ENCODE peak calls at places on chromosomes 4 and X, in six cellular contexts. A, W, P, O, N and U are unnamed samples.

GRCh38 chr4:108425988-108426387 is 194.4 kb upstream of the RPL34 start:
- DNase-seq in A (no peak), W (peak), P (no peak), O (peak), N (peak), U (no peak)

GRCh38 chr4:1198070-1198844 is 25.9 kb upstream of the SPON2 start:
- DNase-seq in A (no peak), W (no peak), P (no peak), O (peak), N (no peak), U (no peak)

GRCh38 chrX:66680451-66680850 is 41.6 kb upstream of the EDA2R start:
- DNase-seq in A (no peak), W (no peak), P (no peak), O (peak), N (no peak), U (no peak)

GRCh38 chr4:110085131-110085530 is 113.3 kb downstream of the ELOVL6 start:
- DNase-seq in A (no peak), W (peak), P (no peak), O (no peak), N (peak), U (peak)

GRCh38 chr4:68369474-68369805 is 19.6 kb upstream of the YTHDC1 start:
- DNase-seq in A (peak), W (peak), P (peak), O (no peak), N (no peak), U (no peak)

GRCh38 chr4:143084566-143084965 is 100.2 kb upstream of the USP38 start:
- DNase-seq in A (no peak), W (peak), P (no peak), O (peak), N (no peak), U (no peak)

GRCh38 chr4:83631066-83631465 is 95.2 kb downstream of the GPAT3 start:
- DNase-seq in A (no peak), W (no peak), P (no peak), O (peak), N (peak), U (no peak)

GRCh38 chrX:148269513-148269912 is 230.9 kb upstream of the AFF2 start:
- DNase-seq in A (no peak), W (no peak), P (no peak), O (no peak), N (no peak), U (no peak)

GRCh38 chr4:186554890-186555827 is at the start of gene MTNR1A:
- DNase-seq in A (no peak), W (no peak), P (no peak), O (peak), N (peak), U (peak)

GRCh38 chr4:164731827-164732474 is 22.0 kb upstream of the SMIM31 start:
- DNase-seq in A (peak), W (peak), P (peak), O (peak), N (peak), U (peak)

GRCh38 chr4:70863099-70863790 is 23.6 kb upstream of the GRSF1 start:
- DNase-seq in A (no peak), W (no peak), P (no peak), O (no peak), N (no peak), U (no peak)

GRCh38 chrX:106952988-106953387 is 32.8 kb downstream of the CLDN2 start:
- DNase-seq in A (no peak), W (peak), P (no peak), O (peak), N (peak), U (peak)

GRCh38 chrX:39755152-39756032 is 342.4 kb downstream of the BCOR start:
- DNase-seq in A (no peak), W (peak), P (peak), O (peak), N (peak), U (peak)

GRCh38 chr4:1164956-1165545 is 7.3 kb downstream of the SPON2 start:
- DNase-seq in A (no peak), W (no peak), P (no peak), O (no peak), N (no peak), U (no peak)

GRCh38 chr4:76301068-76301774 is 5.3 kb upstream of the STBD1 start:
- DNase-seq in A (peak), W (peak), P (peak), O (peak), N (peak), U (no peak)

GRCh38 chr4:1628892-1629703 is 55.0 kb downstream of the FAM53A start:
- DNase-seq in A (peak), W (peak), P (peak), O (peak), N (peak), U (peak)

GRCh38 chrX:74421181-74422028 is at the start of gene SLC16A2:
- DNase-seq in A (peak), W (peak), P (no peak), O (peak), N (peak), U (peak)

GRCh38 chr4:600850-601515 is 24.4 kb upstream of the PDE6B start:
- DNase-seq in A (no peak), W (no peak), P (no peak), O (peak), N (no peak), U (no peak)

GRCh38 chrX:100819534-100819836 is 706 bp upstream of the CSTF2 start:
- DNase-seq in A (no peak), W (no peak), P (no peak), O (no peak), N (no peak), U (no peak)

GRCh38 chr4:2289311-2289954 is 27.5 kb upstream of the MXD4 start:
- DNase-seq in A (no peak), W (no peak), P (no peak), O (no peak), N (no peak), U (no peak)

GRCh38 chr4:15077969-15078368 is 75.7 kb downstream of the CPEB2 start:
- DNase-seq in A (no peak), W (no peak), P (no peak), O (peak), N (peak), U (no peak)

GRCh38 chrX:18574591-18574990 is 97.3 kb downstream of the RS1 start:
- DNase-seq in A (peak), W (peak), P (no peak), O (peak), N (peak), U (no peak)

GRCh38 chrX:51406688-51407519 is 74.3 kb downstream of the NUDT10 start:
- DNase-seq in A (no peak), W (no peak), P (no peak), O (no peak), N (no peak), U (no peak)

GRCh38 chr4:1294424-1294823 is 4.7 kb downstream of the MAEA start:
- DNase-seq in A (no peak), W (no peak), P (no peak), O (no peak), N (no peak), U (no peak)

GRCh38 chr4:151719935-151720334 is 40.9 kb downstream of the GATB start:
- DNase-seq in A (no peak), W (no peak), P (no peak), O (no peak), N (no peak), U (no peak)

GRCh38 chr4:68748181-68748981 is 67.4 kb upstream of the UGT2B10 start:
- DNase-seq in A (no peak), W (peak), P (peak), O (no peak), N (no peak), U (peak)

GRCh38 chr4:172096771-172097170 is 283.6 kb downstream of the GALNTL6 start:
- DNase-seq in A (no peak), W (no peak), P (no peak), O (no peak), N (no peak), U (no peak)

DNA sequence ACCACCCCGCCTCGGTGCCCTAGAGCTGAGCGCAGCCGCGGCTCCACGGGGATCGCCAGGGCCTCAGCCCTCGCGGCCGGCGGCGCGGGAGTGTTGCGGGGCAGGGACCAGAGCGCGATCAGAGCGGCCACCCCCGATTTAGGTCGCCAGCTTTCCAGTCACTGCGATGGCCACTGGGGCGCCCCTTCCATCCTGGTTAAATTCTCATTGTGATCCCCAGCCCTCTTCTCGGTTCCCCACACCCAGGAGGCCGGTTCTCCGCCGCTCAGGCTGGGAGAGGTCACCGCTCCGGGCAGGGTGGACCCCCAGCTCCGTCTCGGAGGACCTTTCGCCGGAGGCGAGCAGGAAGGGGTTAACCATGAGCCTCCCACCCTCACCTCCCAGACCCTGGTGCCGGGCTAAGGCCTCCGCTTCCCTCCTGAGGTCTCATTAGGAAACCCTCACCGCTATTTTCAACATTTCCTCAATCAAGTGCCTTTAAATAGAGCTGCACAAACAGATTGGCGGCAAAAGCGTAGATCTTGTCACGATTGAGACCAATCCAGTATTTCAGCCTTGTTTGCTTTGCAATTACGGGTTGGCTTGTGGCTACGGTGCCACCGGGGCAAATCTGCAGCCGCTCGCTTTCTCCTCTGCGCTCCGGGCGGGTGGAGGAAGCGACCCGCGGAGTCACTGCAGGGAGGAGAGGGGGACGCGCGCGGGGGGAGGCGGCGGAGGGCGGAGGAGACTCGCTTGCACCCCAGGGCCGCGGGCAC is 8.3 kb upstream of the HAND2 start:
- DNase-seq in A (no peak), W (no peak), P (no peak), O (peak), N (no peak), U (peak)
- TF ChIP-seq EZH2 in A (no peak), W (no peak), P (no peak), O (no peak), N (peak), U (no peak)

DNA sequence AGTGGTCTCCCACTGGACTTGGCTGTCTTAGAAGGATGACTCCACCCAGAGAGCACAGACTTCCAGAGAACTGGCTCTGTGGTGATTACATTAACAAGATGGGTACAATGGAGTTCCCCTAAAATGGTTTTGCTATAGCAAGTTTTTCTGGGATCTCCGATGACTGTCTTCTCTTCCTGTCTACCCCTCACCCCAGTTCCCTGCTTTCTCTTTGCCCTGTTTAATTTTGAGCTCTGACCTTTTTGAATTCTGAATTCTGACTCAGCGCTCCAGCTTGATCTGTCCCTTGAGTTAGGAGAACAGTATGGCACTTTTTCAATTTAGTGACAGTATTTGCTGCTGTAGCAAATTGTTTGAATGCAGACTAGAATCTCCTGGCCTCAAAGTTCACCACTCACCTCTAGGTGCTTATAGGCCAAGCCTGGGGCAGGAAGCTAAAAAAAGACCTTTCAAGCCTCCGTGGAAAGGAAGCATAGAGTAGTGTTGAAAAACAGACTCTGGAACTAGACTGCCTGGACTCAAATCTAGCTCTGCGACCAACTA is 7.0 kb downstream of the MSN start:
- DNase-seq in A (no peak), W (no peak), P (no peak), O (peak), N (no peak), U (no peak)
- H3K27ac ChIP-seq in A (no peak), W (no peak), P (no peak), O (peak), N (peak), U (peak)

GRCh38 chr4:128176643-128177042 is 111.0 kb downstream of the PGRMC2 start:
- DNase-seq in A (no peak), W (no peak), P (no peak), O (no peak), N (no peak), U (no peak)
- H3K4me3 ChIP-seq in A (no peak), W (no peak), P (no peak), O (no peak), N (no peak), U (no peak)

GRCh38 chr4:42398448-42399355 is 1.4 kb downstream of the SHISA3 start:
- DNase-seq in A (no peak), W (peak), P (no peak), O (no peak), N (no peak), U (peak)

GRCh38 chr4:42397256-42397634 is at the start of gene SHISA3:
- DNase-seq in A (no peak), W (peak), P (no peak), O (peak), N (peak), U (peak)

GRCh38 chr4:42397635-42398447 is 553 bp downstream of the SHISA3 start:
- DNase-seq in A (no peak), W (peak), P (no peak), O (peak), N (peak), U (peak)

GRCh38 chr4:42395595-42395994 is 1.7 kb upstream of the SHISA3 start:
- DNase-seq in A (no peak), W (no peak), P (no peak), O (no peak), N (no peak), U (no peak)

DNA sequence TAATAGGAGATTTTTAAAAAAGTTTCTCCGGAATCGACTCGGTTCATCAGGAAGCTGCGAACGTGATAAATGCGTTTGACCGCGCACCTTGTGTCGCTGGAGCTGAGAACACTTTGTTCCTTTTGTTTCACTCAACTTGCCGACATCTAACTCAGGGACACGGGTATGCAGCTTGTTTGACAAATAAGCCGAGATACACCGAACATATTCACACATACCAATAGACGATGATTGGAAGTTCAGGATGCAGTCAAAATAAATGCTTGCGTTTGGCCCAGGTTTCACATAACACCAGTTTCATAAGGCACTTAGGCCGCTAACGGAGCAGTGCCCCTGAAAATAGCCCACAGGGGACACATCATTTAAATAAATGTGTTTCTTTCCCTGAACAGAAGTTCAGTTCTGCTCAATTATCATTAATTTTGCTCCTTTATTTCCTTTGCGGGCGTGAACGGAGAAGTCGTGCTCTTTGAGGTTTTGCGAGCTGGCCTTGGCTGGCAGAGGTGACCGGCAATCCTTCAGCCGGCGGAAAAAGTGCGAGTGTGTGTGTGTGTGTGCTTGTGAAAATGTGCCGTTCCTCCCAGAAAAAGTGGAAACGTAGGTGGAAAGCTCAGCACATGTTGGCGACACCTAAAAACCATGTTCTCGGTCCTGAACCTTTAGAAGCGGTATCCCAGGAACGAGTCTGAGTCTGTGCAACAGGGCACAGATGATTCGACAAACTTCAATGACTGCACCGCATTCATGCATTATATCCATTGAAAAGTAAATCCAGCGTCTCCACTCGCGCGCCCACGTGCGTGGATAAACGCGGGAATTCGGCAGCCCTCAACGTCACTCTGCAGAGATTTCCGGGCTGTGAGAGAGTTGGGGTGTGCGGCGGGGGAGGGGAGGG is 680 bp upstream of the SHISA3 start:
- DNase-seq in A (no peak), W (peak), P (no peak), O (peak), N (no peak), U (no peak)
- TF ChIP-seq EZH2 in A (no peak), W (no peak), P (no peak), O (no peak), N (peak), U (no peak)

DNA sequence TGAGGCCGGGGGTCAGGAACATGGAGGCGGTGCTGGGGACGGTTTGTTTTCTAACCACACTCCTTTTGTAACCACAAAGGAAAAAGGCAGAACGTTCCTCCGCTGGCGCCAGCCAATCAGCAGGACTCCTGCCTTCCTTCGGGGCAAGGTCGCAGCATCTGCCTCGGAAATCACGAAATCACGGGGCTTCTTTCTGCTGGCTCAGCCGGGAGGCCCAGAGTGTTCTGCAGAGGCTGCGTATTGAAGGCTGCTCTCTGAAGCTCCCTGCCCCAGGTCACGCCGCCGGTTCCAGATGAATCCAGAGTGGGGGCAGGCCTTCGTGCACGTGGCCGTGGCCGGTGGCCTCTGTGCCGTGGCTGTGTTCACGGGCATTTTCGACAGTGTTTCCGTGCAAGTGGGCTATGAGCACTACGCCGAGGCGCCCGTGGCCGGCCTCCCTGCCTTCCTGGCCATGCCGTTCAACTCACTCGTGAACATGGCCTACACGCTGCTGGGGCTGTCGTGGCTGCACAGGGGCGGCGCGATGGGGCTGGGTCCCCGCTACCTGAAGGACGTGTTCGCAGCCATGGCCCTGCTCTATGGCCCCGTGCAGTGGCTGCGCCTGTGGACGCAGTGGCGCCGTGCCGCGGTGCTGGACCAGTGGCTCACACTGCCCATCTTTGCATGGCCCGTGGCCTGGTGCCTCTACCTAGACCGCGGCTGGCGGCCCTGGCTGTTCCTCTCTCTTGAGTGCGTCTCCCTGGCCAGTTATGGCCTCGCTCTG is 9.4 kb downstream of the TMEM187 start:
- DNase-seq in A (no peak), W (no peak), P (no peak), O (no peak), N (no peak), U (no peak)
- H3K27ac ChIP-seq in A (no peak), W (no peak), P (no peak), O (no peak), N (no peak), U (no peak)

DNA sequence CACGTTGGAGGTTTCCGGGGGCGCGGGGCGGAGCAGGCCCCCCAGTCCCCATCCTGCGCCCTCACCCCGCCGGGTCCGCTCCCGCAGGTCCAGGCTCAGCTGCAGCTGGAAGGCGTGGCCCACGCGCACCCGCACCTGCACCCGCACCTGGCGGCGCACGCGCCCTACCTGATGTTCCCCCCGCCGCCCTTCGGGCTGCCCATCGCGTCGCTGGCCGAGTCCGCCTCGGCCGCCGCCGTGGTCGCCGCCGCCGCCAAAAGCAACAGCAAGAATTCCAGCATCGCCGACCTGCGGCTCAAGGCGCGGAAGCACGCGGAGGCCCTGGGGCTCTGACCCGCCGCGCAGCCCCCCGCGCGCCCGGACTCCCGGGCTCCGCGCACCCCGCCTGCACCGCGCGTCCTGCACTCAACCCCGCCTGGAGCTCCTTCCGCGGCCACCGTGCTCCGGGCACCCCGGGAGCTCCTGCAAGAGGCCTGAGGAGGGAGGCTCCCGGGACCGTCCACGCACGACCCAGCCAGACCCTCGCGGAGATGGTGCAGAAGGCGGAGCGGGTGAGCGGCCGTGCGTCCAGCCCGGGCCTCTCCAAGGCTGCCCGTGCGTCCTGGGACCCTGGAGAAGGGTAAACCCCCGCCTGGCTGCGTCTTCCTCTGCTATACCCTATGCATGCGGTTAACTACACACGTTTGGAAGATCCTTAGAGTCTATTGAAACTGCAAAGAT is 13.9 kb downstream of the SHOX start:
- DNase-seq in A (no peak), W (no peak), P (no peak), O (no peak), N (no peak), U (no peak)
- H3K4me3 ChIP-seq in A (no peak), W (no peak), P (no peak), O (no peak), N (no peak), U (no peak)